ENCODE peak calls at places on chromosomes 2 and 18, in seven cellular contexts. N is IMR-90, F is mesenchymal stem cell, V is neuronal stem cell, W is trophoblast cell, H is H9, J is H1. G is an unnamed sample.

GRCh38 chr18:77081387-77081773 is 51.2 kb downstream of the MBP start:
- DNase-seq in N (peak), J (no peak), V (no peak), W (no peak), H (no peak), F (no peak), G (no peak)

GRCh38 chr2:146874260-146874658 is 970.6 kb upstream of the ACVR2A start:
- DNase-seq in H (no peak), W (peak), J (no peak), V (no peak), N (no peak), F (peak), G (peak)

GRCh38 chr18:4101009-4101408 is 354.1 kb downstream of the DLGAP1 start:
- DNase-seq in J (no peak), N (no peak), W (no peak), F (no peak), H (no peak), V (no peak), G (no peak)

GRCh38 chr2:26735883-26736588 is 28.0 kb upstream of the SLC35F6 start:
- DNase-seq in F (no peak), V (no peak), N (no peak), H (no peak), W (no peak), J (no peak), G (no peak)

GRCh38 chr18:49017813-49018552 is 67.2 kb upstream of the SMAD7 start:
- DNase-seq in V (no peak), W (no peak), N (no peak), H (no peak), F (no peak), J (peak), G (no peak)

GRCh38 chr2:17800693-17801458 is 15.4 kb upstream of the MSGN1 start:
- DNase-seq in H (no peak), N (no peak), F (no peak), J (peak), W (no peak), V (no peak), G (no peak)

GRCh38 chr18:46402945-46403344 is 254.1 kb downstream of the LOXHD1 start:
- DNase-seq in W (no peak), F (no peak), N (no peak), H (no peak), V (no peak), J (no peak), G (peak)

GRCh38 chr18:61551586-61551985 is 218.4 kb downstream of the CDH20 start:
- DNase-seq in F (peak), J (no peak), V (peak), N (peak), W (peak), H (peak), G (peak)

GRCh38 chr18:65567372-65567771 is 183.4 kb upstream of the CDH7 start:
- DNase-seq in W (peak), N (no peak), V (no peak), H (no peak), F (peak), J (no peak), G (peak)

GRCh38 chr2:241194811-241195210 is 6.3 kb downstream of the ANO7 start:
- DNase-seq in J (no peak), F (no peak), W (no peak), N (no peak), V (no peak), H (no peak), G (no peak)

GRCh38 chr2:20212871-20213503 is 11.9 kb downstream of the SDC1 start:
- DNase-seq in J (no peak), H (no peak), V (no peak), F (no peak), N (no peak), W (peak), G (no peak)

GRCh38 chr2:119819846-119820245 is 60.1 kb downstream of the PTPN4 start:
- DNase-seq in W (peak), F (no peak), H (no peak), V (no peak), J (no peak), N (no peak), G (no peak)

GRCh38 chr2:154402138-154402714 is 296.3 kb upstream of the KCNJ3 start:
- DNase-seq in N (peak), H (no peak), J (no peak), F (peak), W (peak), V (peak), G (peak)

GRCh38 chr2:117269574-117269973 is 544.9 kb upstream of the DDX18 start:
- DNase-seq in V (no peak), N (no peak), F (no peak), H (no peak), J (no peak), W (no peak), G (no peak)
- H2BK120ac ChIP-seq in V (no peak), N (no peak), F (no peak), H (no peak), J (no peak), W (no peak), G (no peak)

GRCh38 chr18:75276813-75277628 is 66.4 kb downstream of the TSHZ1 start:
- DNase-seq in N (peak), W (no peak), H (no peak), J (no peak), F (no peak), V (no peak), G (no peak)
- H2BK120ac ChIP-seq in N (no peak), W (no peak), H (no peak), J (no peak), F (no peak), V (no peak), G (no peak)

GRCh38 chr2:78263571-78263970 is 741.4 kb upstream of the LRRTM4 start:
- DNase-seq in J (no peak), N (no peak), W (no peak), H (no peak), F (no peak), V (no peak), G (no peak)
- H2BK120ac ChIP-seq in J (no peak), N (no peak), W (no peak), H (no peak), F (no peak), V (no peak), G (no peak)

DNA sequence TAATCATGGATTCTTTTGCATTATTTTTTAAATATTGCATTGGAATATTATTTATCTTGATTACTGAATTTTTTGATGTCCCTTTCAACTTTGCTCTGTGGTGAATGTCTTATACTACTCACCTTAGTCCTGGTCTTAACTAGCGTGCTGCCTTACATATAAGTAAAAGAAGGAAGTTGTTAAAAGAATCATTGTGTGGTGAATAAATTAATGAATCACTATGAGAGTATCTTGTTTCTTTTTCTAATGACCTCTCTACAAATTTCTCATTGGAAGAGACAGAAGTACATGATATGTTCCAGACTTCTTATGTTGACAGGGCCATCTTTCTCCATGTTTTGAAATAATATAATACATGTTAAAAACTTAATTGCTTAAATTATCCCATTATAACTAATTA is 432.6 kb upstream of the MMADHC start:
- DNase-seq in J (no peak), N (no peak), V (no peak), H (no peak), F (no peak), W (no peak), G (no peak)
- H2BK120ac ChIP-seq in J (no peak), N (no peak), V (no peak), H (no peak), F (no peak), W (no peak), G (no peak)

DNA sequence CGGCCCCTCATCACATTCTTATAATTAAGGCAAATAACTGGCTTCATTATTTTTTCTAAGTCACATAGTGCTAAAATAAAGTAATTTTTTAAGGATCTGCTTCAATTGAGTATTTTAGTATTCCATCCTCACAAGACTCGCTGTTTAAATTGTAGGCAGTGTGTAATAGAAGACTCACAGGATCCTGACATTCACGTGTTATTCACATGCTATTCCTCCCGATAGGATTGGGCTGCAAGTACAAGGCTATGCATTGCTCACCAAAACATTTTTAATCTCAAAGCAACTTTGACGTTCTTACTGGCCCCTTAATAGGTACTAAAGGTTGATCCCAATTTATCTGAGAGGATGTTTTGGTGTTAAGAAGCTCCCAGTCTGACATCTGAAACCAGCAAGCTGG is 127.6 kb upstream of the L3MBTL4 start:
- DNase-seq in W (no peak), J (no peak), H (no peak), F (no peak), N (no peak), V (no peak), G (no peak)
- H2BK120ac ChIP-seq in W (no peak), J (no peak), H (no peak), F (no peak), N (no peak), V (no peak), G (peak)

DNA sequence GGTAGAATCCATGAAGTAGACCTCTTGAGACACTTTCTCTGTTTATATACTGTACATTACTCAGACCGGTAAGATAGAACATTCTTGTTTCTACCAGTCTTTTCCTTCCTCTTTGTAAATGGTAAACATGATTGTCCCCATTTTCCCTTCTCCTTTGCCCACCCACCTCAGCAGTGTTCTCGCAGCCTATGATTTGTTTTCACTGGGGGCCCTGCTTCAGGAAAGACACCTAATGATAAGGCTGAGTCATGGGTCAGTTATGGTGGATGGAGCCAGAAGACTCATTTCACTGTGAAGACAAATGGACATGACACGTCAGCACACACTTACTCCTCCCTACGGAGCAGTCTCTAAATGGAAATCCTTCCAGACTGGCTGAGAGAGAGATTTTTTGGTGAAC is 23.7 kb downstream of the CENPO start:
- DNase-seq in W (peak), N (peak), F (peak), H (no peak), V (no peak), J (peak), G (no peak)
- H2BK120ac ChIP-seq in W (no peak), N (peak), F (no peak), H (no peak), V (no peak), J (no peak), G (no peak)

DNA sequence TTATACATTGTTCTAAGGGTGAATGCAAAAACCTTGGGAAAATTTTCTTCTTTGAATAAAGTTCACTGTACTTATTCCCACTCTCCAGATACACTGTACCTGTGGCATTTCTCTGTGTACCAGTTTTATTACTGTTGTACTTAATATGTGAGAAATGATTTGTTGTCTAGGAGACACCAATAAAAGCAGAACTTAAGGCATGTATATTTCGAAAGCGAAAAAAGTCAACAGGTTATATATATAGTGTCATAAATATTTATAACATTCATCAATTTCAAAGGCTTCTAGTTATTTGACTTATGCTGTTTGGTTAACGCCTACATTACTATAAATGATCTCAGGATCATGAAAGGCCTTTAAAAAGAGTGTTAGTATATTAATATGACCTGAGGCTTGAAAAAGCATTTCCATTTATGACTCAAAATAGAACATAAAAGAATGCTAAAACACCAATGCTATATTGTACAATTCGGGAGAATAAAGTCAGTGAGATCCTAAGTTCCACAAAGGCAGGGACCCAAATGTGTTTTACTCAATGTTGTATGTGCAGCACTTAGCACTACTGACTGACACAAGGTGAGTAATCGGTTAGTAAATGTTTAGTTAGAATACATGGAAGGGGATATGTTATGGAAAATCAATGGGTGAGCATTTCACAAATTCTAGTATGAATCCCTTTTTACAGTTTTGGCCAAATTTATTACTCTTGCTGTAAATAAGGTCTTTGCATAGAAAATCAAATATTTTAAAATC is 32.1 kb upstream of the HNRNPA3 start:
- DNase-seq in N (no peak), W (no peak), H (no peak), F (no peak), V (no peak), J (no peak), G (no peak)
- H2BK120ac ChIP-seq in N (no peak), W (no peak), H (no peak), F (no peak), V (no peak), J (no peak), G (no peak)

G was measured in mesendoderm.